ENCODE peak calls at places on chromosomes 4 and X, in ten cellular contexts. M is effector memory CD4-positive, alpha-beta T cell; E is left ventricle myocardium inferior; U is cardiac muscle cell; T is fibroblast of lung; O is CD8-positive, alpha-beta T cell; R is heart left ventricle; Z is SK-N-SH; X is ovary; N is PC-9. K is an unnamed sample. For H3K36me3, the result is how much of the 10 kb centered on the place peaks cover.

GRCh38 chr4:137703225-137703624 is 170.9 kb upstream of the PCDH18 start:
- DNase-seq in M (no peak), E (no peak), U (no peak), T (peak), O (no peak), R (no peak), Z (no peak), X (no peak), N (no peak), K (no peak)

GRCh38 chr4:138235419-138235952 is 6.7 kb downstream of the SLC7A11 start:
- DNase-seq in M (no peak), E (no peak), U (peak), T (peak), O (no peak), R (no peak), Z (peak), X (no peak), N (no peak), K (peak)

GRCh38 chrX:136166221-136166855 is 19.0 kb downstream of the FHL1 start:
- DNase-seq in M (no peak), E (no peak), U (peak), T (peak), O (no peak), R (no peak), Z (no peak), X (no peak), N (no peak), K (no peak)

GRCh38 chrX:40476958-40477357 is 103.8 kb upstream of the ATP6AP2 start:
- DNase-seq in M (no peak), E (no peak), U (no peak), T (no peak), O (no peak), R (no peak), Z (no peak), X (no peak), N (no peak), K (no peak)

GRCh38 chrX:123818243-123818642 is 41.6 kb upstream of the XIAP start:
- DNase-seq in M (no peak), E (no peak), U (no peak), T (peak), O (no peak), R (no peak), Z (no peak), X (no peak), N (peak), K (no peak)

GRCh38 chr4:7236847-7237246 is 44.5 kb downstream of the SORCS2 start:
- DNase-seq in M (no peak), E (peak), U (peak), T (peak), O (no peak), R (peak), Z (no peak), X (peak), N (no peak), K (no peak)

GRCh38 chr4:7808752-7809151 is 130.9 kb downstream of the AFAP1 start:
- DNase-seq in M (no peak), E (no peak), U (peak), T (peak), O (no peak), R (no peak), Z (no peak), X (no peak), N (no peak), K (no peak)

GRCh38 chr4:113636438-113636818 is 125.1 kb downstream of the CAMK2D start:
- DNase-seq in M (no peak), E (no peak), U (no peak), T (no peak), O (no peak), R (no peak), Z (no peak), X (no peak), N (no peak), K (no peak)

GRCh38 chr4:148229798-148230197 is 212.4 kb downstream of the NR3C2 start:
- DNase-seq in M (no peak), E (no peak), U (no peak), T (no peak), O (no peak), R (no peak), Z (no peak), X (no peak), N (no peak), K (no peak)

GRCh38 chr4:40401646-40402045 is 66.5 kb downstream of the CHRNA9 start:
- DNase-seq in M (no peak), E (no peak), U (peak), T (peak), O (no peak), R (no peak), Z (peak), X (no peak), N (no peak), K (no peak)

GRCh38 chrX:15269618-15270521 is at the start of gene ASB9:
- DNase-seq in M (no peak), E (no peak), U (peak), T (peak), O (no peak), R (peak), Z (peak), X (no peak), N (peak), K (peak)

GRCh38 chr4:100848865-100849264 is 331.0 kb upstream of the EMCN start:
- DNase-seq in M (no peak), E (no peak), U (no peak), T (no peak), O (no peak), R (no peak), Z (no peak), X (no peak), N (no peak), K (no peak)

GRCh38 chrX:10502961-10503360 is 117.4 kb downstream of the MID1 start:
- DNase-seq in M (no peak), E (no peak), U (no peak), T (no peak), O (no peak), R (no peak), Z (no peak), X (no peak), N (no peak), K (no peak)

GRCh38 chr4:159551268-159551667 is 448.4 kb downstream of the RAPGEF2 start:
- DNase-seq in M (no peak), E (no peak), U (peak), T (no peak), O (no peak), R (no peak), Z (no peak), X (no peak), N (no peak), K (no peak)

GRCh38 chr4:106478152-106478551 is 109.6 kb upstream of the GIMD1 start:
- DNase-seq in M (no peak), E (no peak), U (no peak), T (no peak), O (no peak), R (no peak), Z (no peak), X (no peak), N (no peak), K (no peak)

GRCh38 chrX:13167444-13168207 is 123.2 kb upstream of the FAM9C start:
- DNase-seq in M (no peak), E (no peak), U (peak), T (no peak), O (no peak), R (peak), Z (peak), X (no peak), N (no peak), K (no peak)

GRCh38 chr4:84277923-84278322 is 221.2 kb downstream of the NKX6-1 start:
- DNase-seq in M (no peak), E (no peak), U (no peak), T (no peak), O (no peak), R (no peak), Z (no peak), X (no peak), N (no peak), K (no peak)

GRCh38 chr4:168725935-168726334 is 229.1 kb downstream of the PALLD start:
- DNase-seq in M (no peak), E (no peak), U (no peak), T (no peak), O (no peak), R (no peak), Z (no peak), X (no peak), N (no peak), K (no peak)

GRCh38 chrX:109472939-109473713 is 8.8 kb downstream of the GUCY2F start:
- DNase-seq in M (no peak), E (no peak), U (peak), T (peak), O (no peak), R (peak), Z (peak), X (peak), N (no peak), K (peak)

GRCh38 chr4:125787707-125788106 is 473.0 kb downstream of the FAT4 start:
- DNase-seq in M (no peak), E (no peak), U (no peak), T (peak), O (no peak), R (no peak), Z (no peak), X (no peak), N (no peak), K (no peak)

GRCh38 chrX:1468250-1468772 is 15.6 kb upstream of the ASMTL start:
- DNase-seq in M (peak), E (no peak), U (no peak), T (no peak), O (peak), R (peak), Z (no peak), X (no peak), N (peak), K (no peak)

GRCh38 chr4:169492436-169493163 is 119.8 kb downstream of the NEK1 start:
- DNase-seq in M (no peak), E (no peak), U (peak), T (peak), O (peak), R (no peak), Z (peak), X (no peak), N (peak), K (no peak)

GRCh38 chr4:60744767-60745166 is 455.4 kb upstream of the ADGRL3 start:
- DNase-seq in M (no peak), E (no peak), U (peak), T (peak), O (no peak), R (no peak), Z (no peak), X (no peak), N (no peak), K (no peak)

GRCh38 chr4:78748361-78748760 is 27.8 kb upstream of the BMP2K start:
- DNase-seq in M (no peak), E (no peak), U (no peak), T (no peak), O (no peak), R (no peak), Z (no peak), X (no peak), N (no peak), K (no peak)

GRCh38 chr4:169062861-169063197 is 52.8 kb upstream of the CBR4 start:
- DNase-seq in M (no peak), E (no peak), U (peak), T (peak), O (no peak), R (no peak), Z (no peak), X (no peak), N (no peak), K (no peak)

GRCh38 chr4:127698789-127699200 is 31.4 kb upstream of the SLC25A31 start:
- DNase-seq in M (no peak), E (no peak), U (peak), T (peak), O (no peak), R (no peak), Z (no peak), X (no peak), N (peak), K (no peak)

GRCh38 chr4:187238646-187239045 is 515.0 kb upstream of the FAT1 start:
- DNase-seq in M (no peak), E (no peak), U (no peak), T (no peak), O (no peak), R (no peak), Z (no peak), X (no peak), N (no peak), K (no peak)

GRCh38 chrX:153900806-153901752 is 3.4 kb upstream of the AVPR2 start:
- DNase-seq in M (peak), E (peak), U (peak), T (peak), O (peak), R (peak), Z (peak), X (no peak), N (peak), K (peak)

GRCh38 chr4:159298502-159298901 is 195.6 kb downstream of the RAPGEF2 start:
- DNase-seq in M (no peak), E (no peak), U (no peak), T (peak), O (no peak), R (no peak), Z (no peak), X (no peak), N (no peak), K (no peak)

GRCh38 chr4:44351069-44351468 is 97.5 kb downstream of the KCTD8 start:
- DNase-seq in M (no peak), E (no peak), U (no peak), T (no peak), O (no peak), R (no peak), Z (no peak), X (no peak), N (no peak), K (no peak)

GRCh38 chr4:6556263-6556662 is 18.7 kb upstream of the MAN2B2 start:
- DNase-seq in M (no peak), E (no peak), U (no peak), T (no peak), O (no peak), R (no peak), Z (no peak), X (no peak), N (peak), K (no peak)

GRCh38 chrX:11666180-11666579 is 460 bp upstream of the ARHGAP6 start:
- DNase-seq in M (no peak), E (no peak), U (peak), T (peak), O (no peak), R (no peak), Z (peak), X (peak), N (no peak), K (no peak)
- H3K4me3 ChIP-seq in M (no peak), E (peak), U (peak), T (peak), O (no peak), R (peak), Z (no peak), X (peak), N (no peak), K (peak)

GRCh38 chrX:36348509-36348908 is 429.0 kb downstream of the CFAP47 start:
- DNase-seq in M (no peak), E (no peak), U (no peak), T (no peak), O (no peak), R (no peak), Z (no peak), X (no peak), N (no peak), K (no peak)

DNA sequence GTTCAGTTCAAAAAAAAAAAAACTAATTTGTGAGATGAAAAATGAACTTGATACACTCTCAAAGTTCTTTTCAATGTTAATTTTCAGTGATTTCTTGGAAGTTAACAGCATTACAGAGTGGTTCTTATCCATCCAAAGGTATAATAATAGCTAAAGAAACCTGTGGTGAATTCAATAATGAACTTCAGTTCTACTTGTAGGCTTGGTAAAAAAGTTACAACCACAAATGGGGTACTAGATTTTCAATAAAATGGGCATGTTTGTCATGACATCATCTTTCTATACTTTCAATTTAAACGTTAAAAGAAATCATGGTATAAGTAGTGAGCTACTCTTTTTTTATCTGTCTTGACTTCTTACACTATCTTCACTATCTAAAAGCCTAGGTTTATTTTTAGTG is 424.8 kb downstream of the CFAP47 start:
- DNase-seq in M (no peak), E (no peak), U (no peak), T (no peak), O (no peak), R (no peak), Z (no peak), X (no peak), N (no peak), K (no peak)
- H3K36me3 ChIP-seq in M (under half), E (under half), U (under half), T (under half), O (under half), R (under half), Z (under half), X (under half), N (under half), K (under half)

DNA sequence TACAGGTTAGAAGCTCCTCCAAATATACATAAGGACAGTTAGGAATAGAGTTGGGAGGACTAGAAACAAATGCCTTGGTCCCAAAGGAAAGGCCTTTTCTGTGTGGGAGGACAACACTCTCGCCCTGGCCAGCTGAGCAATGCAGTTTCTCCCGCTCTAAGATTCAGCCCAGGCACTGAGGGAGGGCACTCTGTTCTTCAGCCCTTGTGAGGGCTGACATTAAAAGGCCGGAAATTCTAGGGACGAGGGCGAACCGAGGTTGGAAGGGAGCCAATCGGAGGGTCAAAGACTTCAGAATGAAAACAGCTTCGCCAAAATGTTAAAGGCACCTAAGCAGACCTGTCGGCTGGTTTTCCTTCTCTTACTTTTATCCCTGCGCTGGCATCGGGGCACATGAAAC is 2.9 kb upstream of the PTCHD1 start:
- DNase-seq in M (no peak), E (no peak), U (no peak), T (no peak), O (no peak), R (no peak), Z (no peak), X (no peak), N (no peak), K (no peak)
- H3K4me3 ChIP-seq in M (no peak), E (peak), U (peak), T (no peak), O (no peak), R (no peak), Z (no peak), X (no peak), N (no peak), K (no peak)

DNA sequence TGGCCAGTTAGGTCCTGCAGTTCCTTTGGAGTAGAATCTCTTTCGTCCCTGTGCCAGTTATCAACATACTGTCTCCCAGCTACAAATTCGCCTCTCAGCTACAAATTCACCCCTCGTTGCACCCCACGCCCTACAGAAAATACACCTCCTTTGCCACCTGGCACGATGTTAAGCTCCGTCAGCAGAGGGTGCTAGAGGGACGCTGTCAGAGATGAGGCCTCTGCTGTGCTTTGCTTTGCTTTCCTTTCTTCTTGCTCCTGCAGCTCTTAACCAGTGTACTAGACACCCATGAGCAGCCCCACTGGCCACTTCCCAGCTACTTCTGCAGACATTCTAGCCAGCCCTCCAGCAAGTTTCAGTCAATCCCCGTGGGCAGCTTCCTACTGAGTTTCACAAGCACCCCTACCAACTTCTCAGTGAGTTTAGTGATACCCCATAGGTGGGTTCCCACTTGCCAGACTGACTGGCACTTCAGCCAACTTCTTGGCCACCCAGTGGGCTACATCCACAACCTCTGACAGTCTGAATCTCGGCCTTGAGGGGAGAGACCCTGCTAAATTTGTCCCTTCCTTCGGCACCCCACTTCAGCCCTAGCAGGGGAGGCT is 21.8 kb downstream of the HAUS3 start:
- DNase-seq in M (peak), E (peak), U (peak), T (peak), O (peak), R (peak), Z (peak), X (peak), N (peak), K (peak)
- H3K36me3 ChIP-seq in M (under half), E (under half), U (under half), T (under half), O (under half), R (under half), Z (under half), X (under half), N (under half), K (under half)

GRCh38 chr4:15684498-15684897 is 2.9 kb downstream of the FAM200B start:
- DNase-seq in M (no peak), E (no peak), U (no peak), T (no peak), O (no peak), R (no peak), Z (no peak), X (no peak), N (no peak), K (no peak)

GRCh38 chr4:15681067-15681371 is 608 bp upstream of the FAM200B start:
- DNase-seq in M (no peak), E (no peak), U (no peak), T (no peak), O (no peak), R (no peak), Z (no peak), X (no peak), N (no peak), K (no peak)

GRCh38 chr4:15682340-15682725 is 706 bp downstream of the FAM200B start:
- DNase-seq in M (no peak), E (no peak), U (peak), T (no peak), O (no peak), R (no peak), Z (no peak), X (no peak), N (no peak), K (no peak)

GRCh38 chr4:15681372-15682339 is at the start of gene FAM200B:
- DNase-seq in M (peak), E (peak), U (peak), T (peak), O (peak), R (peak), Z (peak), X (peak), N (peak), K (peak)

DNA sequence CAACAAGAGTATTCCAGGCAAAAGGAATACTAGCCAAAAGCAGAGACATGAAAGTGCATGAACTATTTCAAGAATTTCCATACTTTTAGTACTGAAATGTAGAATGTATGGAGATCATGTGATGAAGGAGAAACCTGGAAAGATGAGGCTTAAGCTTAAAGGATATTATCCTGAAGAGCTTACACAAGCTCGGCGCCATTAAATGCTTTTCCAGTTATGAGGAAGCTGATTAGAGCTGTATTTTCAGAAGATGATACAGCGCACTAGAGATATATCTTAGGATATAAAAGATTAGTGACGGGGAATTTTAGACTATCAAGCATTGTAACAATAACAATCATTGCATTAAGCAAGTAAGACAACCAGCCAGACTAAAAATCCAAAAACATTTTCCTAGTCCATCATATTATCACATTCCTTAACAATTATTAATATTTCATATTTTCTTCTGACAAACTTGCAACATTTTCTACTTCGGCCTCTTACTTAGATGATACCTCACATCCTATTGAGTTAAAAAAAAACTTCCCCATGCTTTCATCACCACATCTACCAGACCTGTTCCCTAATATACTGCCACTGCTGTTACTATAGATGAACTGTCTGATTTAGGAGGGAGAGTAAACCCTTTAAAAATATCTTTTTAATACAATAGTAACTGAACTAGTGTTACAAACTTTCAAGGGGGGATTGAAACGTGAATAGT is 1.3 kb downstream of the FAM200B start:
- DNase-seq in M (no peak), E (no peak), U (peak), T (no peak), O (no peak), R (no peak), Z (no peak), X (no peak), N (no peak), K (no peak)
- H3K4me3 ChIP-seq in M (peak), E (peak), U (peak), T (peak), O (peak), R (peak), Z (peak), X (peak), N (peak), K (peak)

GRCh38 chr4:4423706-4424498 is 37.0 kb downstream of the NSG1 start:
- DNase-seq in M (no peak), E (no peak), U (no peak), T (no peak), O (no peak), R (no peak), Z (no peak), X (no peak), N (no peak), K (no peak)
- H3K36me3 ChIP-seq in M (under half), E (half or more), U (under half), T (under half), O (under half), R (half or more), Z (under half), X (under half), N (under half), K (under half)